ENCODE peak calls at places on chromosomes 1 and 21, in six cellular contexts. Q, L, G, H, E and P are unnamed samples.

GRCh38 chr1:12014141-12014981 is 4.9 kb upstream of the MIIP start:
- DNase-seq in G (peak), Q (no peak), H (no peak), E (peak), L (no peak), P (no peak)

GRCh38 chr1:85681087-85681486 is 27.1 kb downstream of the ZNHIT6 start:
- DNase-seq in H (no peak), Q (no peak), E (no peak), G (no peak), L (no peak), P (no peak)

GRCh38 chr1:241612533-241613505 is 27.4 kb downstream of the CHML start:
- DNase-seq in E (no peak), Q (no peak), H (no peak), G (no peak), L (no peak), P (no peak)

GRCh38 chr1:12069616-12070244 is 6.6 kb downstream of the TNFRSF8 start:
- DNase-seq in G (no peak), L (no peak), Q (no peak), H (no peak), E (no peak), P (no peak)

GRCh38 chr21:32131164-32131563 is 147.7 kb downstream of the MIS18A start:
- DNase-seq in H (no peak), G (no peak), E (no peak), Q (no peak), L (no peak), P (no peak)

GRCh38 chr1:215076312-215076711 is 6.2 kb upstream of the KCNK2 start:
- DNase-seq in H (no peak), E (peak), G (no peak), L (no peak), Q (no peak), P (no peak)

GRCh38 chr1:33758698-33759097 is 105.2 kb upstream of the HMGB4 start:
- DNase-seq in G (peak), Q (no peak), L (no peak), E (no peak), H (no peak), P (no peak)

GRCh38 chr1:111320066-111320879 is 29.6 kb downstream of the CHIA start:
- DNase-seq in G (no peak), H (no peak), E (no peak), L (no peak), Q (no peak), P (no peak)

GRCh38 chr1:75539230-75540116 is 71.4 kb downstream of the SLC44A5 start:
- DNase-seq in E (no peak), L (no peak), G (no peak), Q (no peak), H (no peak), P (no peak)

GRCh38 chr1:205430631-205431305 is 8.9 kb upstream of the LEMD1 start:
- DNase-seq in Q (no peak), L (no peak), G (peak), E (no peak), H (peak), P (peak)

GRCh38 chr1:206498685-206499084 is 8.6 kb upstream of the RASSF5 start:
- DNase-seq in E (no peak), L (no peak), G (peak), H (no peak), Q (no peak), P (no peak)

GRCh38 chr1:199856381-199856780 is 171.1 kb upstream of the NR5A2 start:
- DNase-seq in H (no peak), Q (no peak), L (no peak), G (no peak), E (no peak), P (no peak)

GRCh38 chr1:160674415-160674814 is 27.6 kb upstream of the SLAMF1 start:
- DNase-seq in H (no peak), L (no peak), E (no peak), G (no peak), Q (no peak), P (no peak)

GRCh38 chr1:163320891-163321290 is 863 bp upstream of the NUF2 start:
- DNase-seq in E (no peak), Q (no peak), L (no peak), H (no peak), G (no peak), P (no peak)

GRCh38 chr1:38474738-38475623 is 384.6 kb downstream of the RRAGC start:
- DNase-seq in G (no peak), H (no peak), E (no peak), Q (no peak), L (no peak), P (peak)

GRCh38 chr1:228394571-228395394 is 11.9 kb downstream of the TRIM11 start:
- DNase-seq in L (no peak), E (no peak), H (no peak), G (no peak), Q (no peak), P (no peak)

GRCh38 chr1:199243423-199244061 is 604.7 kb downstream of the PTPRC start:
- DNase-seq in G (peak), Q (peak), L (peak), H (peak), E (peak), P (peak)

GRCh38 chr1:228061411-228062084 is 21.0 kb upstream of the ARF1 start:
- DNase-seq in Q (no peak), L (no peak), H (no peak), G (peak), E (no peak), P (no peak)

GRCh38 chr1:173258484-173259264 is 51.5 kb upstream of the TNFSF4 start:
- DNase-seq in H (no peak), G (no peak), E (no peak), Q (no peak), L (no peak), P (no peak)

GRCh38 chr1:94986783-94987182 is 59.9 kb upstream of the CNN3 start:
- DNase-seq in E (no peak), G (no peak), H (no peak), Q (no peak), L (no peak), P (no peak)

DNA sequence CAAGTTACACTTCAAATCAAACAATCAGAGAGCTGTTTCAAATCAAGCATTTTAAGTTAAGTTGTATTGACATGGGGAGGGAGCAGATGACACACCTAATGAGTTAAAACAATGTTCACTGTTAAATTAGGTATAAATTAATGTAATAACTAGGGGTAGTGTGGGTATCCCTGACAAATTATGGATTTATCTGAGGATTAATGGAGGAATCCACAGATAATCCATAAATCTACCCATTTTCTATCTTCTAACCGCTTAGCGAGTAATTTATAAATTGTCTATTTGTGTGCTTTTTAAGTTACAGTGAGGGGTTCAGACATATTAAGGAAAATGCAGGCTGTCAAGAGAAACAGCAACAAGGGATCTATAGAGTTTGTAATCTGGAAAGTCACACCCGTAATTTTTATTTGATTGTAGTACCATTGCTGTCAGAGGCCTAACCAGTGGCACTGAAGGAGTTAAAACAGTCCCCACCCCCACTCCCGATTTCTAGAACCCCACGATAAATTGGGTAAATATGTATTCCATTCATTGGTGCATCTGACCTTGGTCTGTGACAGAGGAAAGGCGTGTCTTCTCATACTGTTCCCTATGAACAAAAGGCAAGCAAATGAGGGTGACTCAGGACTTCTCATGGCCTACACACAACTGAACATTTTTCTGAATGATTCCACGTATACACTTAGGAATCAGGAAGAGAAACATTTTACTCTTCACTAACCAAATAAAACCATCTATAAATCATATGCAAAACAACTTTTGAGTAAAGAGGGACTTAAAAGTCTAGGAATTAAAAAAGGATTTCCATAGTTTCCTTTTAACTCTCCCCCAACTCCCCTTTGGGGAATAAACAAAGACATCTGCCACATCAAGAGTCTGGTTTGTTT is 7.4 kb downstream of the IRF2BP2 start:
- DNase-seq in E (no peak), L (no peak), G (no peak), Q (peak), H (peak), P (no peak)
- H3K4me3 ChIP-seq in E (peak), L (peak), G (peak), Q (peak), H (peak), P (peak)

GRCh38 chr1:24769656-24770651 is 24.7 kb downstream of the CLIC4 start:
- DNase-seq in L (no peak), G (no peak), H (no peak), E (no peak), Q (no peak), P (no peak)
- H3K27ac ChIP-seq in L (no peak), G (peak), H (peak), E (no peak), Q (peak), P (no peak)

DNA sequence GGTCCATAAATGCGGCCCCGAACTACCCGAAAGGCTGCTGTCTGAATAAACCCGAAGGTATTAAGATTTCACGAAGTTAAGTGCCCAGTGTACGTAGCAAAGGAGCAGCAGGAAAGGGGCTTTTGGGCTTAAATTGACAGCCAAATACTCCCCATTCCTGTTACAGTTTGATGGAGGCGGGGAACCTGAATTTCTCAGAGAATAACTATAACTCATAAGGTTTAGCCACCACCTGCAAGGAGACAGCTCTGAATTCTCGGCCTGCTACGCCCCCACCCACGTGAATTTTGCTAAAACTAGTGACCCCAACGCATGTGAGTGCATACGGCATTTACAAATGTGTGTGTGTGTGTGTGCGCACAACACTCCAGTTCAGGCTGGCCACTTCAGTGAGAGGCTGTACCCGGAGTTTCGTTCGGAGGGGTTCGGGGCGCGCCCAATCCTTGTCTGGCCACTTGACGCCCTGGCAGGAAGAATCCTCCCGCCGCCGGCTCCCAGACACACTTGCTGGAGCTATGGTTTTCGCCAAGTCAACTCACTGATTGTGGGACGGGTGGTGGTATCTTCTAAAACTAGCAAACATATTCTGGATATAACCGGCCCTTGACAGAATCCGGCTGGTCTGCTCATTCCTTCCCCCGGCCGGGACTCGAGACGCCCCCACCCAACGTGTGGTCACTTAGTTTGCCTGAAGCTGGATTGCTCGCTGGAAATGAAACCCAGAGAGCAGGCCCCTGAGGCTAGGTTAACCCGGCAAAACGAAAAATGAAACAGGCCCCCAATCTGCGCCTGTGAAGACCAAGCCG is 4.9 kb downstream of the GFI1 start:
- DNase-seq in E (no peak), L (no peak), G (no peak), Q (no peak), H (no peak), P (no peak)
- H3K4me3 ChIP-seq in E (peak), L (peak), G (peak), Q (peak), H (peak), P (peak)

DNA sequence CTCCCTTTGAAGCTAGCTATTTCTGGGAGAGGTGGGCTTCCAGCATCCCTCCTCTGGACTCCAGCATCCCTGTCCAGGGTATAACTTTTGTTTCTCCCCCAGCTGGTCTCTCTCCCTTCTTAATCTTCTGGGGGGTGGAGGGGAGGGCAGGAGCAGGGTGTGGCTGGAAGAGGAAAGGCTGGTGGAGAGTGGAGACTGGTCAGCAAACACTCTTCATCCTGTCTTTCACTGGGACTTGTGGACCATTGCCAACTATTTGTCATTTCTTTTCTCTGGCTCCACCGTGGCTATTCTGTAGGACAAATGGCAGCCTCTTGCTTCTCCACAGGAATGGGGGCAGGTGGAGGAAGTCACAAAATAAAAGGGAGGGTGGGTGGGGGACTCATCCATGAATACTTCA is 19.8 kb upstream of the NCF2 start:
- DNase-seq in H (no peak), L (no peak), G (no peak), Q (no peak), E (no peak), P (no peak)
- H3K27ac ChIP-seq in H (peak), L (no peak), G (peak), Q (no peak), E (no peak), P (no peak)

GRCh38 chr1:237042892-237043576 is 1.1 kb downstream of the RYR2 start:
- DNase-seq in Q (no peak), H (no peak), L (no peak), G (peak), E (peak), P (no peak)

GRCh38 chr1:237041461-237041794 is 556 bp upstream of the RYR2 start:
- DNase-seq in Q (no peak), G (no peak), H (no peak), E (no peak), L (no peak), P (no peak)

GRCh38 chr1:237042467-237042891 is 495 bp downstream of the RYR2 start:
- DNase-seq in Q (no peak), L (no peak), G (no peak), H (no peak), E (peak), P (no peak)

GRCh38 chr1:237040823-237041222 is 1.2 kb upstream of the RYR2 start:
- DNase-seq in H (no peak), E (no peak), Q (no peak), G (no peak), L (no peak), P (no peak)

DNA sequence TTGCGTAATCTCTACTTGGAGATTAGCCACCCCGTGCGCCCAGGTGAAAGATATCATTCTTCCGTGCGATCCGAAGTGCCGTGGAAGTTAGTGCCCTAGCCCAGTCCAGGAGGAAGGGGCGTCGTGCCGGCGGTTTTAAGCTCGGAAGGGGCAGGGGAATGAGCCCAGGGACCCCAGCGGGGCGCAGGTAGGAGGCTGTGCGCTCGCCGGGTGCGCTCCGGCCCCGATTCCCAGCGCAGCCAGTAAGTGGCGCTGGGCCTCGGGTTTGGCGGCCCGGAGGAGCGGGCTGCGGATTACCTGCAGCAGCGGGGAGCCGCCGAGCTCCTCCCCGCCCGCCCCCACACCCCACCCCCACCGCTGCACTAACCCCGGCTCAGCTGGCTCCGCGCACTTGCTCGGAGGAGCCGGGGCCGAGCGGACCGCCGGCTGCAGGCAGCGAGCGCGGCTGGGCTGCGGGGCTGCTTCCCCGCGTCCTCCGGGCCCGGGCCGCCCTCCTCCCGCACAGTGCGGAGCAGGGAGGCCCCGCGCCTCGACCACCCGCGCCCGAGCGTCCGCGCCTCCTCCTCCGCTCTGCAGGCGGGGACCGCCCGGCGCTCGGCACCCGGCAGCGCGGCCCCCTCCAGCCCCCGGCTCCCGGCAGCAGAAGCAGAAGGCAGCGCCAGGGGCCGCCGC is at the start of gene RYR2:
- DNase-seq in G (peak), Q (no peak), E (peak), L (no peak), H (peak), P (no peak)
- H3K4me3 ChIP-seq in G (peak), Q (no peak), E (peak), L (no peak), H (peak), P (no peak)

GRCh38 chr1:157137051-157137772 is 983 bp downstream of the ETV3 start:
- DNase-seq in H (peak), G (no peak), Q (peak), L (no peak), E (peak), P (no peak)
- H3K27ac ChIP-seq in H (peak), G (peak), Q (peak), L (peak), E (peak), P (peak)

GRCh38 chr1:192553741-192554140 is 21.8 kb upstream of the RGS1 start:
- DNase-seq in Q (no peak), H (no peak), L (no peak), G (no peak), E (no peak), P (no peak)
- H3K4me3 ChIP-seq in Q (no peak), H (no peak), L (no peak), G (no peak), E (no peak), P (no peak)